ENCODE peak calls at places on chromosome 9, in six cellular contexts. V is keratinocyte, I is hepatocyte, W is GM23248, R is mammary epithelial cell, Y is astrocyte. G is an unnamed sample.
A peak's percentile ranks its signal among the peaks of the same experiment; 100 is the strongest.

GRCh38 chr9:135085830-135086546 is 1.5 kb upstream of the OLFM1 start:
- DNase-seq in I (peak; percentile 87), R (peak; percentile 33), V (no peak), W (peak; percentile 86), Y (peak; percentile 11), G (peak; percentile 69)

GRCh38 chr9:114697951-114698351 is 16.0 kb upstream of the TEX48 start:
- DNase-seq in I (no peak), V (no peak), R (no peak), Y (no peak), W (no peak), G (no peak)

GRCh38 chr9:87535817-87536539 is 38.3 kb downstream of the DAPK1 start:
- DNase-seq in Y (no peak), R (no peak), I (no peak), W (no peak), V (no peak), G (no peak)

GRCh38 chr9:125559194-125559593 is 147.8 kb downstream of the MAPKAP1 start:
- DNase-seq in R (no peak), I (no peak), W (no peak), V (no peak), Y (no peak), G (no peak)

GRCh38 chr9:114446036-114446435 is 58.3 kb upstream of the AKNA start:
- DNase-seq in V (no peak), R (no peak), I (no peak), W (peak; percentile 78), Y (peak; percentile 57), G (no peak)

GRCh38 chr9:135410421-135410820 is 69.2 kb upstream of the PPP1R26 start:
- DNase-seq in I (no peak), Y (no peak), V (no peak), R (no peak), W (no peak), G (no peak)

GRCh38 chr9:28951945-28952344 is 1378.7 kb upstream of the C9orf72 start:
- DNase-seq in W (no peak), R (no peak), Y (no peak), I (no peak), V (no peak), G (no peak)

GRCh38 chr9:109113892-109114609 is 5.7 kb downstream of the TMEM245 start:
- DNase-seq in R (no peak), V (no peak), W (no peak), Y (no peak), I (no peak), G (no peak)

GRCh38 chr9:92807031-92807756 is 42.6 kb upstream of the BICD2 start:
- DNase-seq in Y (no peak), I (no peak), V (no peak), W (no peak), R (no peak), G (no peak)

GRCh38 chr9:19229725-19230355 is 653 bp upstream of the DENND4C start:
- DNase-seq in R (no peak), W (peak; percentile 75), V (no peak), Y (peak; percentile 45), I (no peak), G (no peak)

GRCh38 chr9:92590386-92590785 is 54.6 kb upstream of the ECM2 start:
- DNase-seq in Y (peak; percentile 31), I (peak; percentile 35), W (peak; percentile 62), R (no peak), V (no peak), G (no peak)

GRCh38 chr9:101326501-101326900 is 58.3 kb downstream of the BAAT start:
- DNase-seq in R (peak; percentile 4), I (no peak), W (peak; percentile 4), Y (peak; percentile 3), V (no peak), G (no peak)

GRCh38 chr9:81416476-81417298 is 272.7 kb downstream of the TLE1 start:
- DNase-seq in V (no peak), I (peak; percentile 9), W (no peak), Y (peak; percentile 77), R (no peak), G (no peak)

GRCh38 chr9:137974746-137975526 is 97.4 kb downstream of the CACNA1B start:
- DNase-seq in I (peak; percentile 1), W (no peak), V (no peak), Y (no peak), R (no peak), G (no peak)

GRCh38 chr9:127661342-127661741 is 45.4 kb upstream of the CFAP157 start:
- DNase-seq in I (no peak), R (no peak), V (no peak), Y (no peak), W (no peak), G (no peak)

GRCh38 chr9:69421908-69422801 is 97.1 kb downstream of the ENTREP1 start:
- DNase-seq in Y (peak; percentile 22), W (peak; percentile 77), R (peak; percentile 47), V (peak; percentile 4), I (peak; percentile 81), G (no peak)

GRCh38 chr9:78325343-78325742 is 28.4 kb downstream of the PSAT1 start:
- DNase-seq in Y (peak; percentile 41), I (peak; percentile 51), V (no peak), R (no peak), W (peak; percentile 20), G (peak; percentile 81)

GRCh38 chr9:124202447-124202971 is 55.2 kb upstream of the NEK6 start:
- DNase-seq in I (no peak), W (no peak), Y (no peak), V (no peak), R (no peak), G (no peak)

GRCh38 chr9:106287108-106287631 is 575.8 kb upstream of the ZNF462 start:
- DNase-seq in W (no peak), R (peak; percentile 24), Y (no peak), I (peak; percentile 62), V (no peak), G (no peak)

GRCh38 chr9:134779640-134780039 is 101.0 kb upstream of the FCN2 start:
- DNase-seq in Y (no peak), V (no peak), I (no peak), R (no peak), W (no peak), G (no peak)

GRCh38 chr9:95494416-95495371 is 22.1 kb downstream of the PTCH1 start:
- DNase-seq in W (peak; percentile 48), R (no peak), V (no peak), Y (peak; percentile 64), I (peak; percentile 42), G (no peak)

GRCh38 chr9:78038620-78039300 is 7.1 kb upstream of the GNAQ start:
- DNase-seq in V (no peak), W (peak; percentile 21), Y (no peak), R (no peak), I (peak; percentile 30), G (no peak)

GRCh38 chr9:23615569-23615968 is 210.5 kb downstream of the ELAVL2 start:
- DNase-seq in Y (no peak), V (no peak), I (no peak), R (no peak), W (no peak), G (no peak)

GRCh38 chr9:133943781-133944745 is 48.1 kb downstream of the VAV2 start:
- DNase-seq in Y (peak; percentile 74), W (no peak), V (no peak), I (no peak), R (peak; percentile 72), G (no peak)

GRCh38 chr9:109767404-109767803 is 12.6 kb upstream of the PALM2AKAP2 start:
- DNase-seq in I (no peak), Y (no peak), W (no peak), R (no peak), V (no peak), G (no peak)

GRCh38 chr9:135907006-135907434 is 326 bp downstream of the CAMSAP1 start:
- DNase-seq in W (peak; percentile 67), R (no peak), V (no peak), Y (no peak), I (no peak), G (no peak)

GRCh38 chr9:69027355-69028097 is 8.0 kb upstream of the FXN start:
- DNase-seq in I (peak; percentile 76), R (peak; percentile 45), V (no peak), Y (peak; percentile 16), W (peak; percentile 58), G (no peak)

DNA sequence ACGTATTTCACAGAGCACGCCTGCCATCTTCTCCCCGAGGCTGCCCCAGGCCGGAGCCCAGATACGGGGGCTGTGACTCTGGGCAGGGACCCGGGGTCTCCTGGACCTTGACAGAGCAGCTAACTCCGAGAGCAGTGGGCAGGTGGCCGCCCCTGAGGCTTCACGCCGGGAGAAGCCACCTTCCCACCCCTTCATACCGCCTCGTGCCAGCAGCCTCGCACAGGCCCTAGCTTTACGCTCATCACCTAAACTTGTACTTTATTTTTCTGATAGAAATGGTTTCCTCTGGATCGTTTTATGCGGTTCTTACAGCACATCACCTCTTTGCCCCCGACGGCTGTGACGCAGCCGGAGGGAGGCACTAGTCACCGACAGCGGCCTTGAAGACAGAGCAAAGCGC is 9.6 kb downstream of the QRFP start:
- DNase-seq in R (no peak), W (no peak), V (no peak), Y (no peak), I (no peak), G (no peak)
- H3K36me3 ChIP-seq in R (no peaks in the 10 kb centered on the region), W (peaks cover 58% of the 10 kb centered on the region), V (peaks cover 28% of the 10 kb centered on the region), Y (peaks cover 47% of the 10 kb centered on the region), I (no peaks in the 10 kb centered on the region), G (peaks cover 56% of the 10 kb centered on the region)

GRCh38 chr9:126612813-126613641 is 701 bp upstream of the LMX1B start:
- DNase-seq in R (peak; percentile 48), I (no peak), W (peak; percentile 31), Y (no peak), V (no peak), G (no peak)
- TF ChIP-seq EZH2 in R (no peak), I (peak; percentile 99), W (peak; percentile 90), Y (peak; percentile 99), V (peak; percentile 80), G (peak; percentile 91)

GRCh38 chr9:36141288-36141687 is 4.8 kb downstream of the GLIPR2 start:
- DNase-seq in W (peak; percentile 66), I (no peak), R (peak; percentile 25), Y (no peak), V (no peak), G (no peak)

GRCh38 chr9:36144322-36145206 is 8.0 kb downstream of the GLIPR2 start:
- DNase-seq in R (no peak), I (no peak), W (no peak), Y (no peak), V (no peak), G (no peak)

GRCh38 chr9:36143242-36143641 is 6.7 kb downstream of the GLIPR2 start:
- DNase-seq in W (no peak), Y (no peak), R (no peak), V (no peak), I (no peak), G (no peak)

GRCh38 chr9:36141761-36142160 is 5.2 kb downstream of the GLIPR2 start:
- DNase-seq in Y (no peak), W (no peak), R (no peak), V (no peak), I (no peak), G (no peak)

GRCh38 chr9:36142510-36143161 is 6.1 kb downstream of the GLIPR2 start:
- DNase-seq in R (no peak), W (peak; percentile 13), I (no peak), V (no peak), Y (no peak), G (no peak)
- H3K27ac ChIP-seq in R (no peak overlapping the region), W (no peak overlapping the region), I (no peak overlapping the region), V (no peak overlapping the region), Y (no peak overlapping the region), G (no peak overlapping the region)

DNA sequence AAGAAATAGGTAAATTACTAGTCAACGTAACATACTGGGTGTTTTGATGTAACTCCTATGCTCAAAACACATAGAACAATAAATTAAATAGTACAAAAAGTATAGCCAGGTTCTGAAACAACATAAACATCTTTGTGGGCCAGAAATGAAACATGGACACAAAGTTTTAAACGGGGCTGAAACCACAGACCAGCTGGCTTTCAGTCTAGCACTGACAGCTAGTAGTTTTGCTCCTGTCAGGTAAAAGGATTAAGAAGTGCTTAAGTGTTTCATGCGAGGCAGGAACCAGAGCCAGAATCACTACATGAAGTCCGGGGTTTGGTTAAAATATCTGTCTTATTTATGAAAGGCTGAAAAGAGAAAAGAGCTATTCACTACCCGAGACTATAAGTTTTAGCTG is 19.5 kb downstream of the DCAF10 start:
- DNase-seq in I (no peak), R (no peak), Y (no peak), V (no peak), W (no peak), G (no peak)
- H3K36me3 ChIP-seq in I (peaks cover 5% of the 10 kb centered on the region), R (peaks cover 14% of the 10 kb centered on the region), Y (peaks cover 7% of the 10 kb centered on the region), V (peaks cover 6% of the 10 kb centered on the region), W (peaks cover 27% of the 10 kb centered on the region), G (peaks cover 47% of the 10 kb centered on the region)